ENCODE peak calls at places on chromosomes 12 and 14, in eight cellular contexts. N is CD8-positive, alpha-beta memory T cell; J is IMR-90; U is lung; S is H1; Y is left lung; O is psoas muscle; M is PC-3. T is an unnamed sample. For H3K4me1, the result is how much of the 10 kb centered on the place peaks cover.

GRCh38 chr14:22572562-22573058 is 16.4 kb downstream of the DAD1 start:
- DNase-seq in Y (no peak), N (no peak), O (no peak), M (peak), S (no peak), J (peak), U (no peak), T (no peak)

GRCh38 chr14:99072433-99072832 is 199.6 kb downstream of the BCL11B start:
- DNase-seq in Y (no peak), O (no peak), M (no peak), J (no peak), N (no peak), S (peak), U (peak), T (no peak)

GRCh38 chr12:16021666-16022065 is 110.5 kb downstream of the DERA start:
- DNase-seq in M (no peak), Y (no peak), J (no peak), O (no peak), S (no peak), N (no peak), U (no peak), T (no peak)

GRCh38 chr12:45503887-45504286 is 225.6 kb upstream of the ARID2 start:
- DNase-seq in M (peak), N (no peak), Y (no peak), U (no peak), O (no peak), J (peak), S (no peak), T (no peak)

GRCh38 chr12:108342985-108343384 is 3.9 kb upstream of the CMKLR1 start:
- DNase-seq in J (no peak), Y (no peak), M (no peak), N (no peak), S (no peak), U (no peak), O (no peak), T (no peak)

GRCh38 chr14:77823378-77823777 is 23.5 kb downstream of the ADCK1 start:
- DNase-seq in S (no peak), N (no peak), J (no peak), O (no peak), M (no peak), U (no peak), Y (no peak), T (no peak)

GRCh38 chr14:90491221-90491867 is 94.5 kb downstream of the CALM1 start:
- DNase-seq in Y (peak), O (peak), M (no peak), U (no peak), J (peak), N (no peak), S (peak), T (peak)

GRCh38 chr14:69263364-69263763 is 3.4 kb downstream of the GALNT16 start:
- DNase-seq in N (no peak), U (no peak), M (peak), S (no peak), Y (no peak), J (peak), O (peak), T (peak)

GRCh38 chr12:22246438-22246837 is 88.1 kb downstream of the ST8SIA1 start:
- DNase-seq in U (no peak), O (no peak), J (no peak), N (no peak), S (no peak), M (no peak), Y (no peak), T (no peak)

GRCh38 chr12:51329742-51330141 is 5.8 kb upstream of the BIN2 start:
- DNase-seq in U (no peak), J (no peak), S (no peak), Y (no peak), M (no peak), O (no peak), N (no peak), T (no peak)

GRCh38 chr12:52617403-52617785 is 965 bp downstream of the KRT73 start:
- DNase-seq in J (no peak), M (no peak), S (peak), Y (no peak), O (no peak), N (no peak), U (peak), T (no peak)

GRCh38 chr12:2959194-2959507 is at the start of gene TEAD4:
- DNase-seq in N (no peak), J (peak), O (peak), S (peak), M (peak), Y (peak), U (peak), T (no peak)

GRCh38 chr14:88614218-88614907 is 51.5 kb downstream of the ZC3H14 start:
- DNase-seq in S (no peak), M (peak), Y (no peak), U (no peak), O (no peak), N (no peak), J (peak), T (no peak)

GRCh38 chr12:1252758-1253157 is 261.7 kb downstream of the ERC1 start:
- DNase-seq in N (no peak), Y (no peak), S (no peak), O (no peak), U (no peak), J (no peak), M (no peak), T (no peak)

GRCh38 chr12:52790427-52791270 is 5.3 kb downstream of the KRT3 start:
- DNase-seq in Y (no peak), O (no peak), N (no peak), S (no peak), J (no peak), U (no peak), M (no peak), T (no peak)

GRCh38 chr12:7083125-7083524 is 9.1 kb downstream of the C1R start:
- DNase-seq in M (no peak), U (no peak), J (no peak), S (no peak), N (no peak), Y (no peak), O (no peak), T (no peak)

GRCh38 chr12:46153267-46153872 is 115.5 kb downstream of the SLC38A1 start:
- DNase-seq in J (peak), O (no peak), U (no peak), N (no peak), M (peak), S (no peak), Y (no peak), T (no peak)

GRCh38 chr12:40959041-40959440 is 229.1 kb upstream of the PDZRN4 start:
- DNase-seq in N (no peak), J (peak), Y (no peak), M (no peak), O (no peak), S (no peak), U (no peak), T (no peak)

GRCh38 chr12:27817761-27818160 is 37.7 kb upstream of the MANSC4 start:
- DNase-seq in N (no peak), Y (no peak), O (no peak), U (no peak), M (no peak), S (no peak), J (no peak), T (no peak)

GRCh38 chr12:131128556-131128955 is 174.8 kb downstream of the ADGRD1 start:
- DNase-seq in S (no peak), U (no peak), N (peak), O (no peak), M (no peak), J (no peak), Y (no peak), T (no peak)
- H3K4me1 ChIP-seq in S (under half), U (under half), N (under half), O (under half), M (under half), J (under half), Y (under half), T (under half)

DNA sequence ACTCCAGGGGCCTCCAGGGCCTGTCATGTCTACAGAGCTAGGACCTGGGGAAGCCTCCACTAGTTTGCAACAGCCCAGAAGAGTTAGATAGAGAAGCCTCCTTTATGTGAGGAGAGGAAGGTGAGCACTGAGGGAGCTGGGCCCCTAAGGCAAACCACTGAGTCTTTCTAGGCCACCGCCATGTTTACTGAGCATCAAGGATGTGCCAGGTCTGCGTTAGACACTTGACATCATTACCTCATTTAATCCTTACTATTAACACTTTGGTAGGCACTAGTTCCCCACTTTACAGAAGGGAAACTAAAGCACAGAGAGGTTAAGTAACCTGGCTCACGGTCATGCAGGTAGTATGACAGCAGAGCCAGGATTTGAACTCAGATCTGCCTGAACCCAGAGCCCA is 12.9 kb downstream of the CTDSP2 start:
- DNase-seq in Y (no peak), M (no peak), N (no peak), J (no peak), S (no peak), O (no peak), U (no peak), T (no peak)
- H3K4me1 ChIP-seq in Y (half or more), M (under half), N (half or more), J (half or more), S (under half), O (half or more), U (half or more), T (under half)

GRCh38 chr14:50830932-50831703 is at the start of gene NIN:
- DNase-seq in Y (peak), M (peak), J (peak), N (peak), U (peak), S (peak), O (peak), T (peak)

GRCh38 chr14:50830044-50830931 is 674 bp downstream of the NIN start:
- DNase-seq in O (peak), N (peak), S (peak), M (peak), U (peak), J (peak), Y (peak), T (peak)

GRCh38 chr14:50829472-50830043 is 1.4 kb downstream of the NIN start:
- DNase-seq in N (no peak), M (no peak), U (no peak), O (no peak), Y (no peak), J (no peak), S (peak), T (peak)

GRCh38 chr14:50831704-50832130 is 755 bp upstream of the NIN start:
- DNase-seq in Y (no peak), J (no peak), S (no peak), N (no peak), U (no peak), M (no peak), O (no peak), T (no peak)

DNA sequence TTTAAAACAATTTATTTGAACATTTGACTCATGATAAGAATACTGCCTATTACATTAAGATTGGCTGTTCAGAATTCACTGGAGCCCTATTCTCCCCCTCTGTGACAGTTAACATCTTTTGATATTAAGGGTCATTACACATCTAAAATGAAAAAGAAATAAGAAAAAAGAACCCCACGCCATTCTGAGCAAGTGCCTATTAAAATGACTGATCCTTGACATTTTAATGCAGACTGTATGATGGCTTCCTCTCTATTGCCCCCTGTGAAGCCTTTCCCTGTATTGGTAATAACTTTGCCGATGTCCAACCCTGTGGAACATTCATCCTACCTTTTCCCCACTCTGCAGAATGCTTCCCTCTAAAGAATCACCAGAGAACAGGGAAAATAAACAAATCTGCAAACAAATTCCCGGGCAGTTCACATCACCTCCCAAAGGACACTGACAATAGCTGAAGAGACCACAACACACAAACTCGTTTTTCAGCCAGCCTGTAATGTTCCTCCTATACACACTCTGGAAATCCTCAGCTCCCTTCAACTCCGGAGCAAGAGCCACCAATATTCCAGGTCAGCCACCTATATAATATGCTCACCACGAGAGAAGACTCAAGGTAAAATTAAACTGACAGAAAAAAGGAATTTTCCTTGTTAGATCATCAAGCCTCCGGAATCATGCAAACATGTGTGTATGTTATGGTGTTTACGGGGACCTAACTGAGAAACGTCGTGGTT is 2.1 kb downstream of the NIN start:
- DNase-seq in S (no peak), O (no peak), N (no peak), J (no peak), Y (no peak), U (no peak), M (no peak), T (no peak)
- H3K4me1 ChIP-seq in S (under half), O (under half), N (half or more), J (under half), Y (under half), U (under half), M (under half), T (under half)

DNA sequence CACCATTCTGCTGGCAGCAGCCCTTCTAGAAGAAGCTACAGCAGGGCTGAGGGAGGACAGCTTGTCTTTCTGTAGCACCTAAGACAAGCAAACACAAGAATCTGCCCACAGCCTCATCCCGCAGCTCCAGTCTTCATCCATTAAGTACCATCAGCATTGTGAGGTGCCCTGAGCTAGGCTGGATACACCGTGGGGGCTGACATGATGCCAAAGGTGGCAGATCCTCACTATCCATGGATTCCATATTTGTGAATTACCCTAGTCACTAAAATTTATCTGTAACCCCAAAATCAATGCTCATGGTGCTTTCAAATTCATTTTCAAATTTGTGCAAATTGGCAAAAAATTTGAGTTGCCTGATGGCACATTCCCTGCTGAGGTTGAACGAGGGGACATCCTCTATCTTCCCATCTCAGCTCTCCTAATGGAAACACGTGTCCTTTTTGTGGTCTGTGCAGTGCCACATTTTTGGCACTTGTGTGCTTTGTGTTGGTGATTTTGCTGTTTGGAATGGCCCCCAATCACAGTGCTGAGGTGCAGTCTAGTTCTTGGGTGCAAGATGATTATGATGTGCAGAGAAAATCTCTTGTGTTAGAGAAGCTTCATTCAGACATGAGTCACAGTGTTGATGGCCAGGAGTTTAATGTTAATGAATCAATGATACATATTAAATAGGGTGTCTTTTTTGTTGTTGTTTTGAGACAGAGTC is 7.0 kb downstream of the PITPNM2 start:
- DNase-seq in O (no peak), J (no peak), Y (no peak), S (no peak), M (no peak), U (no peak), N (no peak), T (no peak)
- H3K4me1 ChIP-seq in O (under half), J (under half), Y (half or more), S (under half), M (under half), U (under half), N (under half), T (under half)

GRCh38 chr12:79686171-79686570 is 4.6 kb downstream of the PAWR start:
- DNase-seq in J (no peak), Y (no peak), M (peak), S (no peak), O (no peak), U (no peak), N (no peak), T (no peak)

GRCh38 chr12:79688376-79689040 is 2.3 kb downstream of the PAWR start:
- DNase-seq in O (no peak), S (no peak), N (no peak), Y (no peak), U (no peak), J (no peak), M (no peak), T (no peak)

GRCh38 chr12:79682593-79682992 is 8.2 kb downstream of the PAWR start:
- DNase-seq in J (no peak), M (no peak), S (no peak), U (no peak), O (no peak), Y (no peak), N (no peak), T (no peak)

GRCh38 chr12:79687711-79688270 is 3.0 kb downstream of the PAWR start:
- DNase-seq in N (no peak), O (no peak), U (no peak), S (no peak), M (no peak), Y (no peak), J (peak), T (no peak)

GRCh38 chr12:79685068-79685467 is 5.7 kb downstream of the PAWR start:
- DNase-seq in O (no peak), M (peak), N (no peak), J (peak), Y (no peak), S (no peak), U (no peak), T (no peak)
- H3K4me1 ChIP-seq in O (under half), M (half or more), N (under half), J (under half), Y (under half), S (under half), U (under half), T (under half)

GRCh38 chr14:30848449-30849240 is 25.7 kb upstream of the COCH start:
- DNase-seq in J (no peak), N (no peak), Y (no peak), O (no peak), M (no peak), S (no peak), U (no peak), T (no peak)
- H3K4me1 ChIP-seq in J (under half), N (under half), Y (under half), O (under half), M (under half), S (under half), U (under half), T (under half)

GRCh38 chr14:94341654-94342333 is 18.7 kb upstream of the SERPINA6 start:
- DNase-seq in S (no peak), O (no peak), M (peak), N (no peak), U (no peak), Y (no peak), J (no peak), T (no peak)
- H3K4me1 ChIP-seq in S (under half), O (under half), M (under half), N (under half), U (under half), Y (under half), J (under half), T (under half)

GRCh38 chr14:55136241-55136640 is 7.2 kb downstream of the LGALS3 start:
- DNase-seq in O (no peak), M (no peak), Y (no peak), J (peak), U (no peak), N (no peak), S (no peak), T (no peak)
- H3K4me1 ChIP-seq in O (under half), M (under half), Y (half or more), J (under half), U (under half), N (under half), S (under half), T (under half)

T was measured in BE2C.